ENCODE peak calls at places on chromosomes 11 and 22, in nine cellular contexts. One of them, this sample, is unnamed.

GRCh38 chr22:34102633-34103032 is 182.4 kb upstream of the LARGE1 start:
- DNase-seq in PC-9: no peak
- DNase-seq in OCI-LY7: no peak
- DNase-seq in GM23248: peak; percentile 1
- DNase-seq in MM.1S: no peak
- DNase-seq in SK-N-SH: no peak
- DNase-seq in PC-3: no peak
- DNase-seq in HCT116: no peak
- DNase-seq in hepatocyte: peak; percentile 29
- DNase-seq in this sample: no peak

GRCh38 chr22:49111085-49111484 is 716.6 kb downstream of the BRD1 start:
- DNase-seq in PC-9: no peak
- DNase-seq in OCI-LY7: no peak
- DNase-seq in GM23248: no peak
- DNase-seq in MM.1S: no peak
- DNase-seq in SK-N-SH: no peak
- DNase-seq in PC-3: no peak
- DNase-seq in HCT116: no peak
- DNase-seq in hepatocyte: no peak
- DNase-seq in this sample: no peak

GRCh38 chr11:19632435-19632834 is 80.2 kb upstream of the NAV2 start:
- DNase-seq in PC-9: no peak
- DNase-seq in OCI-LY7: no peak
- DNase-seq in GM23248: peak; percentile 50
- DNase-seq in MM.1S: no peak
- DNase-seq in SK-N-SH: peak; percentile 21
- DNase-seq in PC-3: peak; percentile 36
- DNase-seq in HCT116: no peak
- DNase-seq in hepatocyte: no peak
- DNase-seq in this sample: no peak

GRCh38 chr11:65243773-65244172 is 18.0 kb upstream of the POLA2 start:
- DNase-seq in PC-9: no peak
- DNase-seq in OCI-LY7: no peak
- DNase-seq in GM23248: no peak
- DNase-seq in MM.1S: no peak
- DNase-seq in SK-N-SH: no peak
- DNase-seq in PC-3: no peak
- DNase-seq in HCT116: no peak
- DNase-seq in hepatocyte: no peak
- DNase-seq in this sample: no peak

GRCh38 chr11:2942872-2943710 is 13.9 kb upstream of the PHLDA2 start:
- DNase-seq in PC-9: no peak
- DNase-seq in OCI-LY7: no peak
- DNase-seq in GM23248: no peak
- DNase-seq in MM.1S: no peak
- DNase-seq in SK-N-SH: peak; percentile 33
- DNase-seq in PC-3: no peak
- DNase-seq in HCT116: no peak
- DNase-seq in hepatocyte: no peak
- DNase-seq in this sample: no peak

GRCh38 chr11:71330996-71331395 is 78.6 kb upstream of the SHANK2 start:
- DNase-seq in PC-9: no peak
- DNase-seq in OCI-LY7: no peak
- DNase-seq in GM23248: no peak
- DNase-seq in MM.1S: no peak
- DNase-seq in SK-N-SH: no peak
- DNase-seq in PC-3: no peak
- DNase-seq in HCT116: no peak
- DNase-seq in hepatocyte: no peak
- DNase-seq in this sample: no peak

GRCh38 chr22:49915610-49916009 is 2.6 kb downstream of the ALG12 start:
- DNase-seq in PC-9: no peak
- DNase-seq in OCI-LY7: no peak
- DNase-seq in GM23248: no peak
- DNase-seq in MM.1S: no peak
- DNase-seq in SK-N-SH: no peak
- DNase-seq in PC-3: no peak
- DNase-seq in HCT116: no peak
- DNase-seq in hepatocyte: no peak
- DNase-seq in this sample: no peak

GRCh38 chr11:99424313-99425084 is 403.8 kb downstream of the CNTN5 start:
- DNase-seq in PC-9: no peak
- DNase-seq in OCI-LY7: no peak
- DNase-seq in GM23248: no peak
- DNase-seq in MM.1S: no peak
- DNase-seq in SK-N-SH: no peak
- DNase-seq in PC-3: no peak
- DNase-seq in HCT116: no peak
- DNase-seq in hepatocyte: no peak
- DNase-seq in this sample: no peak

GRCh38 chr11:3637201-3637600 is 4.6 kb downstream of the ART5 start:
- DNase-seq in PC-9: no peak
- DNase-seq in OCI-LY7: no peak
- DNase-seq in GM23248: no peak
- DNase-seq in MM.1S: no peak
- DNase-seq in SK-N-SH: no peak
- DNase-seq in PC-3: no peak
- DNase-seq in HCT116: no peak
- DNase-seq in hepatocyte: no peak
- DNase-seq in this sample: no peak

GRCh38 chr11:20873054-20873453 is 203.7 kb downstream of the NELL1 start:
- DNase-seq in PC-9: no peak
- DNase-seq in OCI-LY7: peak; percentile 24
- DNase-seq in GM23248: peak; percentile 8
- DNase-seq in MM.1S: no peak
- DNase-seq in SK-N-SH: peak; percentile 64
- DNase-seq in PC-3: peak; percentile 2
- DNase-seq in HCT116: no peak
- DNase-seq in hepatocyte: peak; percentile 73
- DNase-seq in this sample: peak; percentile 78

GRCh38 chr11:17473071-17473744 is 3.4 kb downstream of the ABCC8 start:
- DNase-seq in PC-9: no peak
- DNase-seq in OCI-LY7: no peak
- DNase-seq in GM23248: peak; percentile 5
- DNase-seq in MM.1S: no peak
- DNase-seq in SK-N-SH: peak; percentile 72
- DNase-seq in PC-3: peak; percentile 56
- DNase-seq in HCT116: peak; percentile 68
- DNase-seq in hepatocyte: peak; percentile 50
- DNase-seq in this sample: no peak

GRCh38 chr11:128733440-128734115 is 39.7 kb downstream of the FLI1 start:
- DNase-seq in PC-9: no peak
- DNase-seq in OCI-LY7: peak; percentile 83
- DNase-seq in GM23248: no peak
- DNase-seq in MM.1S: peak; percentile 83
- DNase-seq in SK-N-SH: peak; percentile 31
- DNase-seq in PC-3: no peak
- DNase-seq in HCT116: no peak
- DNase-seq in hepatocyte: no peak
- DNase-seq in this sample: no peak

GRCh38 chr11:132898021-132898420 is 634.3 kb downstream of the OPCML start:
- DNase-seq in PC-9: no peak
- DNase-seq in OCI-LY7: no peak
- DNase-seq in GM23248: no peak
- DNase-seq in MM.1S: no peak
- DNase-seq in SK-N-SH: no peak
- DNase-seq in PC-3: no peak
- DNase-seq in HCT116: no peak
- DNase-seq in hepatocyte: no peak
- DNase-seq in this sample: no peak
- H3K9me2 ChIP-seq in PC-9: no peaks in the 10 kb centered on the region
- H3K9me2 ChIP-seq in OCI-LY7: no peaks in the 10 kb centered on the region
- H3K9me2 ChIP-seq in GM23248: no peaks in the 10 kb centered on the region
- H3K9me2 ChIP-seq in MM.1S: no peaks in the 10 kb centered on the region
- H3K9me2 ChIP-seq in SK-N-SH: no peaks in the 10 kb centered on the region
- H3K9me2 ChIP-seq in PC-3: no peaks in the 10 kb centered on the region
- H3K9me2 ChIP-seq in HCT116: no peaks in the 10 kb centered on the region
- H3K9me2 ChIP-seq in hepatocyte: no peaks in the 10 kb centered on the region
- H3K9me2 ChIP-seq in this sample: no peaks in the 10 kb centered on the region

DNA sequence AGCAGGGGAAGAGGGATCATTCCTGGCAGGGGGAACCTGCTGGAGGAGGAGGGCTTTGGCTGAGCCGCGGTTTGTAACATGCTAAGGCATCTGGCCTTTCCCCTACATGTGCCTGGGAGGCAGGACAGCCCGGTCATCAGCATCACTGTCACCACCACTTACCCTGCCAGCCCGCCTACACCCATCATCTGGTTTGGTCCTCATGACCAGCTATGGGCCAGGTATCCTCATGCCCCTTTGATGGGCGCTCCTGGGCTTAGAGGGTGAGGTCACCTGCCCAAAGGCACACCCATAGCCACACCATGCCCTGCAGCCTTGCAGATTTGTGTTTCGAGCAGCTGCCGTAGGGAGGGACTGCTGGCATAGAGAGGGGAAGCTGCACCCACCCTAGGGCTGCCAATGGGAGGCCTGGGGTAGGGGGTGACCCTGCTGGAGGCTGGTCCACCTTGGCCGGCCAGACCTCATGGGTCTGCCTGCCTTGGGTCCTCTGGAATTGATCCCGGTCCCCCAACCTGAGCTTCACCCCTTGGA is 2.6 kb downstream of the MRGPRF start:
- DNase-seq in PC-9: peak; percentile 68
- DNase-seq in OCI-LY7: no peak
- DNase-seq in GM23248: peak; percentile 59
- DNase-seq in MM.1S: no peak
- DNase-seq in SK-N-SH: peak; percentile 63
- DNase-seq in PC-3: peak; percentile 19
- DNase-seq in HCT116: no peak
- DNase-seq in hepatocyte: no peak
- DNase-seq in this sample: no peak
- H3K4me3 ChIP-seq in PC-9: peak overlapping the region; percentile 41
- H3K4me3 ChIP-seq in OCI-LY7: no peak overlapping the region
- H3K4me3 ChIP-seq in GM23248: peak overlapping the region; percentile 76
- H3K4me3 ChIP-seq in MM.1S: no peak overlapping the region
- H3K4me3 ChIP-seq in SK-N-SH: no peak overlapping the region
- H3K4me3 ChIP-seq in PC-3: no peak overlapping the region
- H3K4me3 ChIP-seq in HCT116: peak overlapping the region; percentile 39
- H3K4me3 ChIP-seq in hepatocyte: no peak overlapping the region
- H3K4me3 ChIP-seq in this sample: peak overlapping the region; percentile 5

GRCh38 chr22:20999350-21000214 is 2.3 kb downstream of the THAP7 start:
- DNase-seq in PC-9: no peak
- DNase-seq in OCI-LY7: no peak
- DNase-seq in GM23248: no peak
- DNase-seq in MM.1S: no peak
- DNase-seq in SK-N-SH: no peak
- DNase-seq in PC-3: no peak
- DNase-seq in HCT116: no peak
- DNase-seq in hepatocyte: no peak
- DNase-seq in this sample: no peak

GRCh38 chr22:21003782-21004181 is 1.9 kb upstream of the THAP7 start:
- DNase-seq in PC-9: no peak
- DNase-seq in OCI-LY7: no peak
- DNase-seq in GM23248: no peak
- DNase-seq in MM.1S: no peak
- DNase-seq in SK-N-SH: no peak
- DNase-seq in PC-3: no peak
- DNase-seq in HCT116: no peak
- DNase-seq in hepatocyte: no peak
- DNase-seq in this sample: no peak

GRCh38 chr22:21000987-21001600 is 824 bp downstream of the THAP7 start:
- DNase-seq in PC-9: no peak
- DNase-seq in OCI-LY7: no peak
- DNase-seq in GM23248: no peak
- DNase-seq in MM.1S: no peak
- DNase-seq in SK-N-SH: peak; percentile 69
- DNase-seq in PC-3: no peak
- DNase-seq in HCT116: no peak
- DNase-seq in hepatocyte: no peak
- DNase-seq in this sample: no peak

GRCh38 chr22:21000215-21000986 is 1.5 kb downstream of the THAP7 start:
- DNase-seq in PC-9: no peak
- DNase-seq in OCI-LY7: no peak
- DNase-seq in GM23248: peak; percentile 63
- DNase-seq in MM.1S: no peak
- DNase-seq in SK-N-SH: no peak
- DNase-seq in PC-3: peak; percentile 9
- DNase-seq in HCT116: no peak
- DNase-seq in hepatocyte: no peak
- DNase-seq in this sample: no peak

DNA sequence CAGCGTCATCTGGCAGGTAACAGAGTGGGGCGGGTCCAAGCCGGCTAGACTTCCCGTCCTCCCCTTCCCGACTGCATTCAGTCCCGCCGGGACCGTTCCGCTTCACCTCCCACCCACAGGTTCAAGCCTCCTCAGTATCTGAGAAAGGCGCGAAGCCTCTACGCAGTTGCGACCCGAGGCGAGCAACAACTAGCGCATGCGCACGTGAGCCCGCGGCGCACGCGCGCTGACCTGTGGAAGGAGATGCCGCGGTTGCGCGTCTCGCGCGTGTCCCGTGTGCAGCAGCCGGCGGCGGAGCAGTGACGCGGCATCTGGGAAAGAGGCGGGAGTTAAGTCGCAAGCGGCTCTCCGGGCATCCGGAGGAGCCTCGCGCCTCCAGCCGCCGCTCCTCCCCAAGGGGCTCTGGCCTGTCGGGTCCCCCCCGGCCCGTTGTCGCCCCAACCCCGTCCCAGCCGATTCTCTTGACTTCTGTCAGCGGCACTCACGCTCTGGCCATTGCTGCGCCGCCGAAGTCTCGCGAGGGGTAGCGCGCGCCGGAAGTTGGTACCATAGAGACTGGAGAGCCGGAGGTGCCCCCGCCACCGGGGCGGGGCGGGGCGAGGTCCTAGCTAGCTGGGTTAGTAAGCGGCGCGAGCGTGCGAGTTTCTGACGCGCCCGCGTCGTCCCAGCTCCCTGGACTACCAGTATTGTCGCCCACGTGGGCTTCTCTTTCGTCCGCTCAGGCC is at the start of gene THAP7:
- DNase-seq in PC-9: peak; percentile 87
- DNase-seq in OCI-LY7: peak; percentile 97
- DNase-seq in GM23248: peak; percentile 98
- DNase-seq in MM.1S: peak; percentile 97
- DNase-seq in SK-N-SH: peak; percentile 96
- DNase-seq in PC-3: peak; percentile 91
- DNase-seq in HCT116: peak; percentile 89
- DNase-seq in hepatocyte: peak; percentile 98
- DNase-seq in this sample: peak; percentile 99
- H2AFZ ChIP-seq in PC-9: peak within 1 kb of the TSS; percentile 85
- H2AFZ ChIP-seq in OCI-LY7: peak within 1 kb of the TSS; percentile 31
- H2AFZ ChIP-seq in GM23248: peak within 1 kb of the TSS; percentile 78
- H2AFZ ChIP-seq in MM.1S: peak within 1 kb of the TSS; percentile 84
- H2AFZ ChIP-seq in SK-N-SH: peak within 1 kb of the TSS; percentile 60
- H2AFZ ChIP-seq in PC-3: peak within 1 kb of the TSS; percentile 70
- H2AFZ ChIP-seq in HCT116: no peak within 1 kb of the TSS
- H2AFZ ChIP-seq in hepatocyte: peak within 1 kb of the TSS; percentile 75
- H2AFZ ChIP-seq in this sample: peak within 1 kb of the TSS; percentile 80

DNA sequence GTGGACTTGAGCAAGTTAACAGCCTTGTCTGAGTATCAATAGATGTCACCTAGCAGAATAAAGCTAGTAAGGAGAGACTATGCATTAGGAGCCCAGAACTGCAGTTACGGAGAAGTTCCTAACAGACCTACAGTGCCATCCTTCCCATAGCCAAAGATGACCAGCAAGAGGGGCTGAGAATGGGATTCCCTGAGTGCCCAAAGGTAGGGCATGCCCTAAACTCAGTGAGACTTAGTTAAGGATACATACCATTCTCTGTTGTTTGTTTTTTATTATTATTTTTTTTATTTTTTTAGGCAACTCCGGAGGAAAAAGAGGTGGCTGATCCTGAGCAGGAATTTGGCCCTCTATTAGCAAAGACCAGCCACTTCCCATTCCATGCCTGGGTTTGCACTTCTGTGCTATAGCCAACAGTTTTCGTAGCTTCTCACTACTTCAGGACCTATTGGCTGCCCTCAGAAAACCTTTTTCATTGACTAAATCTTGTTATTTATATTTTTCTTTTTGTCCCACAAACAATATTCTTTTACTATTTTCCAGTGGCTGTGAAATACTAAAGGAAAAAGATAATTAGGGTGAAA is 33.3 kb upstream of the CCDC34 start:
- DNase-seq in PC-9: no peak
- DNase-seq in OCI-LY7: no peak
- DNase-seq in GM23248: no peak
- DNase-seq in MM.1S: no peak
- DNase-seq in SK-N-SH: no peak
- DNase-seq in PC-3: no peak
- DNase-seq in HCT116: no peak
- DNase-seq in hepatocyte: no peak
- DNase-seq in this sample: no peak
- H3K9me2 ChIP-seq in PC-9: no peaks in the 10 kb centered on the region
- H3K9me2 ChIP-seq in OCI-LY7: no peaks in the 10 kb centered on the region
- H3K9me2 ChIP-seq in GM23248: no peaks in the 10 kb centered on the region
- H3K9me2 ChIP-seq in MM.1S: no peaks in the 10 kb centered on the region
- H3K9me2 ChIP-seq in SK-N-SH: no peaks in the 10 kb centered on the region
- H3K9me2 ChIP-seq in PC-3: no peaks in the 10 kb centered on the region
- H3K9me2 ChIP-seq in HCT116: no peaks in the 10 kb centered on the region
- H3K9me2 ChIP-seq in hepatocyte: no peaks in the 10 kb centered on the region
- H3K9me2 ChIP-seq in this sample: no peaks in the 10 kb centered on the region

This sample was measured in Karpas-422.